ENCODE peak calls at places on chromosome 22, in five cellular contexts. One of them, this sample, is unnamed.

GRCh38 chr22:32698926-32699619 is 102.4 kb upstream of the TIMP3 start:
- DNase-seq in mammary epithelial cell: no peak
- DNase-seq in NCI-H2081: no peak
- DNase-seq in right cardiac atrium: peak
- DNase-seq in CD8-positive, alpha-beta memory T cell: no peak
- DNase-seq in this sample: no peak

GRCh38 chr22:36055376-36056310 is 27.0 kb upstream of the RBFOX2 start:
- DNase-seq in mammary epithelial cell: no peak
- DNase-seq in NCI-H2081: no peak
- DNase-seq in right cardiac atrium: peak
- DNase-seq in CD8-positive, alpha-beta memory T cell: no peak
- DNase-seq in this sample: peak

GRCh38 chr22:17260291-17260690 is 41.1 kb upstream of the ADA2 start:
- DNase-seq in mammary epithelial cell: no peak
- DNase-seq in NCI-H2081: no peak
- DNase-seq in right cardiac atrium: no peak
- DNase-seq in CD8-positive, alpha-beta memory T cell: no peak
- DNase-seq in this sample: no peak

GRCh38 chr22:48927591-48927990 is 900.1 kb downstream of the BRD1 start:
- DNase-seq in mammary epithelial cell: no peak
- DNase-seq in NCI-H2081: no peak
- DNase-seq in right cardiac atrium: no peak
- DNase-seq in CD8-positive, alpha-beta memory T cell: no peak
- DNase-seq in this sample: no peak

GRCh38 chr22:41923595-41924276 is 2.9 kb downstream of the TNFRSF13C start:
- DNase-seq in mammary epithelial cell: no peak
- DNase-seq in NCI-H2081: no peak
- DNase-seq in right cardiac atrium: no peak
- DNase-seq in CD8-positive, alpha-beta memory T cell: no peak
- DNase-seq in this sample: no peak

GRCh38 chr22:43173976-43174720 is 12.8 kb downstream of the TTLL12 start:
- DNase-seq in mammary epithelial cell: no peak
- DNase-seq in NCI-H2081: no peak
- DNase-seq in right cardiac atrium: peak
- DNase-seq in CD8-positive, alpha-beta memory T cell: no peak
- DNase-seq in this sample: no peak

GRCh38 chr22:26592368-26593015 is 2.6 kb upstream of the TPST2 start:
- DNase-seq in mammary epithelial cell: peak
- DNase-seq in NCI-H2081: no peak
- DNase-seq in right cardiac atrium: no peak
- DNase-seq in CD8-positive, alpha-beta memory T cell: peak
- DNase-seq in this sample: no peak

GRCh38 chr22:35367331-35367886 is 13.5 kb upstream of the HMOX1 start:
- DNase-seq in mammary epithelial cell: no peak
- DNase-seq in NCI-H2081: no peak
- DNase-seq in right cardiac atrium: no peak
- DNase-seq in CD8-positive, alpha-beta memory T cell: no peak
- DNase-seq in this sample: no peak

GRCh38 chr22:42317691-42318547 is 47.5 kb upstream of the TCF20 start:
- DNase-seq in mammary epithelial cell: peak
- DNase-seq in NCI-H2081: peak
- DNase-seq in right cardiac atrium: no peak
- DNase-seq in CD8-positive, alpha-beta memory T cell: no peak
- DNase-seq in this sample: peak

GRCh38 chr22:43782448-43782847 is 29.7 kb downstream of the EFCAB6 start:
- DNase-seq in mammary epithelial cell: no peak
- DNase-seq in NCI-H2081: no peak
- DNase-seq in right cardiac atrium: no peak
- DNase-seq in CD8-positive, alpha-beta memory T cell: no peak
- DNase-seq in this sample: peak

GRCh38 chr22:47850644-47851151 is 1088.2 kb downstream of the TBC1D22A start:
- DNase-seq in mammary epithelial cell: no peak
- DNase-seq in NCI-H2081: no peak
- DNase-seq in right cardiac atrium: no peak
- DNase-seq in CD8-positive, alpha-beta memory T cell: no peak
- DNase-seq in this sample: no peak

GRCh38 chr22:29157759-29158535 is 47.7 kb upstream of the EMID1 start:
- DNase-seq in mammary epithelial cell: no peak
- DNase-seq in NCI-H2081: peak
- DNase-seq in right cardiac atrium: no peak
- DNase-seq in CD8-positive, alpha-beta memory T cell: no peak
- DNase-seq in this sample: no peak

GRCh38 chr22:48653929-48654328 is 1173.7 kb downstream of the BRD1 start:
- DNase-seq in mammary epithelial cell: no peak
- DNase-seq in NCI-H2081: no peak
- DNase-seq in right cardiac atrium: peak
- DNase-seq in CD8-positive, alpha-beta memory T cell: no peak
- DNase-seq in this sample: no peak

GRCh38 chr22:37647928-37648327 is 8.5 kb downstream of the SH3BP1 start:
- DNase-seq in mammary epithelial cell: no peak
- DNase-seq in NCI-H2081: no peak
- DNase-seq in right cardiac atrium: no peak
- DNase-seq in CD8-positive, alpha-beta memory T cell: no peak
- DNase-seq in this sample: peak

This sample was measured in astrocyte of the hippocampus.